ENCODE peak calls at places on chromosomes 16 and 17, in eight cellular contexts. One of them, this sample, is unnamed.

GRCh38 chr16:73228649-73229048 is 180.7 kb upstream of the ZFHX3 start:
- DNase-seq in iris pigment epithelial cell: peak; percentile 84
- DNase-seq in nucleus accumbens: no peak
- DNase-seq in EH: peak; percentile 85
- DNase-seq in T-helper 17 cell: no peak
- DNase-seq in stimulated activated CD8-positive, alpha-beta memory T cell treated with anti-CD3 and anti-CD28 coated beads, Interleukin-2, amount 100 ng/mL, for 1 hour: no peak
- DNase-seq in SHP77: no peak
- DNase-seq in B cell: no peak
- DNase-seq in this sample: no peak

GRCh38 chr17:58270476-58271290 is 10.1 kb downstream of the MPO start:
- DNase-seq in iris pigment epithelial cell: no peak
- DNase-seq in nucleus accumbens: no peak
- DNase-seq in EH: no peak
- DNase-seq in T-helper 17 cell: no peak
- DNase-seq in stimulated activated CD8-positive, alpha-beta memory T cell treated with anti-CD3 and anti-CD28 coated beads, Interleukin-2, amount 100 ng/mL, for 1 hour: no peak
- DNase-seq in SHP77: no peak
- DNase-seq in B cell: no peak
- DNase-seq in this sample: no peak

GRCh38 chr17:17783825-17784598 is 52.8 kb downstream of the SREBF1 start:
- DNase-seq in iris pigment epithelial cell: peak; percentile 58
- DNase-seq in nucleus accumbens: peak; percentile 79
- DNase-seq in EH: peak; percentile 54
- DNase-seq in T-helper 17 cell: no peak
- DNase-seq in stimulated activated CD8-positive, alpha-beta memory T cell treated with anti-CD3 and anti-CD28 coated beads, Interleukin-2, amount 100 ng/mL, for 1 hour: no peak
- DNase-seq in SHP77: peak; percentile 60
- DNase-seq in B cell: peak; percentile 83
- DNase-seq in this sample: no peak

GRCh38 chr17:44307387-44308186 is 814 bp upstream of the RUNDC3A start:
- DNase-seq in iris pigment epithelial cell: peak; percentile 23
- DNase-seq in nucleus accumbens: peak; percentile 84
- DNase-seq in EH: peak; percentile 54
- DNase-seq in T-helper 17 cell: no peak
- DNase-seq in stimulated activated CD8-positive, alpha-beta memory T cell treated with anti-CD3 and anti-CD28 coated beads, Interleukin-2, amount 100 ng/mL, for 1 hour: no peak
- DNase-seq in SHP77: peak; percentile 80
- DNase-seq in B cell: no peak
- DNase-seq in this sample: no peak

GRCh38 chr17:56979091-56979480 is 1.2 kb downstream of the SCPEP1 start:
- DNase-seq in iris pigment epithelial cell: no peak
- DNase-seq in nucleus accumbens: no peak
- DNase-seq in EH: no peak
- DNase-seq in T-helper 17 cell: no peak
- DNase-seq in stimulated activated CD8-positive, alpha-beta memory T cell treated with anti-CD3 and anti-CD28 coated beads, Interleukin-2, amount 100 ng/mL, for 1 hour: no peak
- DNase-seq in SHP77: no peak
- DNase-seq in B cell: no peak
- DNase-seq in this sample: no peak

GRCh38 chr16:10868562-10869469 is 8.2 kb upstream of the CIITA start:
- DNase-seq in iris pigment epithelial cell: no peak
- DNase-seq in nucleus accumbens: peak; percentile 41
- DNase-seq in EH: no peak
- DNase-seq in T-helper 17 cell: no peak
- DNase-seq in stimulated activated CD8-positive, alpha-beta memory T cell treated with anti-CD3 and anti-CD28 coated beads, Interleukin-2, amount 100 ng/mL, for 1 hour: no peak
- DNase-seq in SHP77: no peak
- DNase-seq in B cell: peak; percentile 82
- DNase-seq in this sample: no peak

GRCh38 chr17:50558955-50559614 is 1.4 kb upstream of the CACNA1G start:
- DNase-seq in iris pigment epithelial cell: no peak
- DNase-seq in nucleus accumbens: no peak
- DNase-seq in EH: no peak
- DNase-seq in T-helper 17 cell: no peak
- DNase-seq in stimulated activated CD8-positive, alpha-beta memory T cell treated with anti-CD3 and anti-CD28 coated beads, Interleukin-2, amount 100 ng/mL, for 1 hour: no peak
- DNase-seq in SHP77: no peak
- DNase-seq in B cell: peak; percentile 50
- DNase-seq in this sample: no peak

GRCh38 chr17:73096866-73097265 is 4.4 kb upstream of the SLC39A11 start:
- DNase-seq in iris pigment epithelial cell: peak; percentile 3
- DNase-seq in nucleus accumbens: no peak
- DNase-seq in EH: no peak
- DNase-seq in T-helper 17 cell: no peak
- DNase-seq in stimulated activated CD8-positive, alpha-beta memory T cell treated with anti-CD3 and anti-CD28 coated beads, Interleukin-2, amount 100 ng/mL, for 1 hour: no peak
- DNase-seq in SHP77: no peak
- DNase-seq in B cell: no peak
- DNase-seq in this sample: no peak

GRCh38 chr16:49504626-49505025 is 131.0 kb downstream of the C16orf78 start:
- DNase-seq in iris pigment epithelial cell: no peak
- DNase-seq in nucleus accumbens: no peak
- DNase-seq in EH: no peak
- DNase-seq in T-helper 17 cell: no peak
- DNase-seq in stimulated activated CD8-positive, alpha-beta memory T cell treated with anti-CD3 and anti-CD28 coated beads, Interleukin-2, amount 100 ng/mL, for 1 hour: no peak
- DNase-seq in SHP77: no peak
- DNase-seq in B cell: no peak
- DNase-seq in this sample: no peak

This sample was measured in NCI-H1048.